ENCODE peak calls at places on chromosome 6, in seven cellular contexts. K is RWPE2; V is heart left ventricle; M is CD8-positive, alpha-beta T cell; P is heart right ventricle; H is fibroblast of lung; O is Peyer's patch. F is an unnamed sample. For H3K4me1, the result is how much of the 10 kb centered on the place peaks cover.

GRCh38 chr6:160279850-160280249 is 21.2 kb upstream of the SLC22A2 start:
- DNase-seq in P (no peak), O (no peak), V (no peak), K (no peak), H (peak), M (no peak), F (no peak)

GRCh38 chr6:158666637-158667359 is 16.9 kb downstream of the SYTL3 start:
- DNase-seq in M (no peak), H (peak), V (no peak), K (no peak), P (no peak), O (no peak), F (peak)

GRCh38 chr6:159008656-159009288 is 8.8 kb upstream of the RSPH3 start:
- DNase-seq in V (no peak), H (peak), P (no peak), K (no peak), O (no peak), M (no peak), F (no peak)

GRCh38 chr6:121584591-121585369 is 149.3 kb downstream of the GJA1 start:
- DNase-seq in M (no peak), H (peak), V (no peak), P (no peak), O (no peak), K (no peak), F (no peak)

GRCh38 chr6:134381926-134382325 is 64.0 kb upstream of the SGK1 start:
- DNase-seq in O (no peak), P (no peak), K (no peak), M (no peak), H (no peak), V (no peak), F (no peak)

GRCh38 chr6:155495011-155495768 is 39.6 kb upstream of the NOX3 start:
- DNase-seq in K (no peak), H (peak), P (peak), M (no peak), O (peak), V (peak), F (no peak)

GRCh38 chr6:143678980-143679379 is 1.2 kb downstream of the PHACTR2 start:
- DNase-seq in H (no peak), V (no peak), O (no peak), K (no peak), M (no peak), P (no peak), F (no peak)

GRCh38 chr6:134622382-134623173 is 304.7 kb upstream of the SGK1 start:
- DNase-seq in K (no peak), P (no peak), M (no peak), H (no peak), O (no peak), V (no peak), F (no peak)

GRCh38 chr6:108654465-108655106 is 93.9 kb downstream of the FOXO3 start:
- DNase-seq in V (no peak), H (peak), M (no peak), K (no peak), P (no peak), O (no peak), F (no peak)

GRCh38 chr6:91081452-91082067 is 494.7 kb upstream of the MAP3K7 start:
- DNase-seq in K (no peak), P (no peak), V (no peak), H (peak), O (no peak), M (no peak), F (no peak)

GRCh38 chr6:14274552-14275492 is 157.2 kb downstream of the CD83 start:
- DNase-seq in M (no peak), K (peak), O (no peak), P (no peak), V (no peak), H (no peak), F (peak)

GRCh38 chr6:158474961-158475343 is 84.9 kb upstream of the TMEM181 start:
- DNase-seq in O (no peak), K (no peak), V (no peak), H (peak), M (no peak), P (no peak), F (no peak)

GRCh38 chr6:30840922-30841643 is 43.2 kb upstream of the DDR1 start:
- DNase-seq in K (no peak), O (no peak), P (no peak), M (no peak), H (no peak), V (no peak), F (no peak)

GRCh38 chr6:135331002-135331401 is 149.9 kb downstream of the MYB start:
- DNase-seq in P (no peak), V (no peak), M (no peak), O (no peak), K (no peak), H (no peak), F (no peak)

GRCh38 chr6:154500769-154501171 is 9.7 kb downstream of the CNKSR3 start:
- DNase-seq in K (no peak), M (no peak), H (no peak), V (no peak), O (no peak), P (no peak), F (no peak)

GRCh38 chr6:126054258-126054702 is 67.9 kb downstream of the TRMT11 start:
- DNase-seq in H (no peak), M (no peak), P (no peak), V (no peak), O (no peak), K (no peak), F (no peak)

GRCh38 chr6:144219056-144219685 is 66.0 kb upstream of the UTRN start:
- DNase-seq in P (no peak), O (no peak), H (peak), V (no peak), M (no peak), K (no peak), F (no peak)

GRCh38 chr6:127641905-127642304 is 64.9 kb downstream of the C6orf58 start:
- DNase-seq in P (no peak), V (no peak), K (no peak), O (no peak), M (no peak), H (peak), F (no peak)

GRCh38 chr6:3797231-3798200 is 46.0 kb upstream of the PXDC1 start:
- DNase-seq in V (no peak), K (no peak), H (peak), P (no peak), M (no peak), O (peak), F (no peak)

GRCh38 chr6:20237677-20238460 is 25.6 kb upstream of the MBOAT1 start:
- DNase-seq in V (no peak), K (no peak), O (no peak), H (no peak), P (no peak), M (no peak), F (no peak)

GRCh38 chr6:28543671-28544131 is 18.0 kb downstream of the GPX5 start:
- DNase-seq in H (peak), V (no peak), M (peak), P (no peak), K (no peak), O (no peak), F (no peak)

GRCh38 chr6:103893082-103893481 is 966.6 kb downstream of the HACE1 start:
- DNase-seq in O (no peak), H (no peak), K (no peak), M (no peak), V (no peak), P (peak), F (no peak)

GRCh38 chr6:36463686-36464085 is 20.9 kb downstream of the KCTD20 start:
- DNase-seq in V (no peak), P (no peak), K (no peak), O (no peak), M (no peak), H (peak), F (no peak)
- H3K4me1 ChIP-seq in V (under half), P (under half), K (under half), O (under half), M (under half), H (under half), F (under half)

DNA sequence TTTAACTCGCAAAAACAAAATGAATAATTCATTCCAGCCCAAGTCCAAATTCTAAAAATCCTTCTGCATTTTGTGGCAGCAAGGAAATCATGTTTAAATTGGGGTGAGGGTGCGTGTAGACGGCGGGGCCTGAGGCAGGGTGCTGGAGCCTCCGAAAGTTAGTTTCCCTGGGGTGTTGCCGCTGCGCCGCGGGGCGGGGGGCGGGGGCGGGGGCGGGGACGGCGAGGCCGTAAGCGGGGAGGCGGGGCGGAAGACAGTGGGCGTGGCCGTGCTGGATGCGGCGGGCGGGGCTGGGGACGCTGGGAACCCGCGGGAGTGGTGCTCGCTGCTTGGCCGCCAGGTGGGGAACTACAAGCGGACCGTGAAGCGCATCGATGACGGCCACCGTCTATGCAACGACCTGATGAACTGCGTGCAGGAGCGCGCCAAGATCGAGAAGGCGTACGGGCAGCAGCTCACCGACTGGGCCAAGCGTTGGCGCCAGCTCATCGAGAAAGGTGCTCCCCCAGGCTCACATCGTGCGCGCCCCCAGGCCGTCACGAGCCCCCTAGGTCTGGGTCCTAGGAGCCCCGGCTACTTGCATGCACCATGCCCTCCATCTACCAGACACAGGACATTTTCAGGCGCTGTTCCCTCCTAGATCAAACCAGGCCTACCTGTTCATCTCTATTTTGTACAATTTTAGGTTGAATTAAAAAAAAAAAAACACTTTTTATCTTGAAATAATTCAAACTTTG is 29.0 kb downstream of the SPDEF start:
- DNase-seq in K (peak), O (peak), H (peak), P (peak), V (peak), M (peak), F (peak)
- H3K4me3 ChIP-seq in K (no peak), O (peak), H (peak), P (peak), V (peak), M (peak), F (peak)

GRCh38 chr6:24807584-24807983 is 8.9 kb upstream of the ARMH2 start:
- DNase-seq in O (no peak), P (no peak), M (no peak), V (no peak), K (no peak), H (no peak), F (no peak)
- TF ChIP-seq CTCF in O (no peak), P (no peak), M (no peak), V (no peak), K (no peak), H (no peak), F (no peak)

GRCh38 chr6:41332241-41332640 is 3.2 kb upstream of the NCR2 start:
- DNase-seq in K (no peak), V (no peak), H (no peak), P (no peak), O (no peak), M (no peak), F (no peak)
- H3K4me1 ChIP-seq in K (under half), V (under half), H (under half), P (under half), O (under half), M (half or more), F (under half)

GRCh38 chr6:111486475-111486874 is 3.5 kb upstream of the REV3L start:
- DNase-seq in H (no peak), V (no peak), K (no peak), P (no peak), O (no peak), M (no peak), F (no peak)

GRCh38 chr6:111483736-111484654 is 977 bp upstream of the REV3L start:
- DNase-seq in M (peak), V (peak), P (peak), H (peak), K (peak), O (peak), F (peak)

GRCh38 chr6:111484655-111484974 is 1.6 kb upstream of the REV3L start:
- DNase-seq in V (no peak), H (peak), M (no peak), O (no peak), P (no peak), K (no peak), F (no peak)

GRCh38 chr6:111486921-111487320 is 3.9 kb upstream of the REV3L start:
- DNase-seq in P (no peak), K (no peak), O (no peak), H (no peak), M (no peak), V (no peak), F (no peak)

DNA sequence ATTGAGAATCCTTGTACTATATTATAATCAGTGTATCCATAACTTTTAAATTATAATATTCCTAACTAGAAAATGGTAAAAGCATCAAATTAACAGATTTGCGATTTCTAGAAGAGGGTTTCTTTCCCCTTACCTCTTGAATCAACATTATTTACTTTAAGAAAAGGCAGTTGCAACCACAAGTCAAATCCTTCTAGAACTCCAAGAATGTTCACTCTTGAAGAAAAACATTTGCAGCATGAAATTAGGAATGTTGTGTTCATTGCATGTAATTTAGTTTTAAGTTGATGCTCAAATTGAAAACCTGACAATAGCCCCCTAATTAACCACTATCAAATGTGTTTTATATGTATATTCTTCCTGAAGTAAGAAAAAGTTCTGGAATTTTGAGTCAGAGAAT is 2.3 kb upstream of the REV3L start:
- DNase-seq in K (no peak), O (no peak), P (no peak), M (no peak), H (no peak), V (no peak), F (no peak)
- H3K4me3 ChIP-seq in K (no peak), O (no peak), P (no peak), M (no peak), H (peak), V (no peak), F (no peak)

DNA sequence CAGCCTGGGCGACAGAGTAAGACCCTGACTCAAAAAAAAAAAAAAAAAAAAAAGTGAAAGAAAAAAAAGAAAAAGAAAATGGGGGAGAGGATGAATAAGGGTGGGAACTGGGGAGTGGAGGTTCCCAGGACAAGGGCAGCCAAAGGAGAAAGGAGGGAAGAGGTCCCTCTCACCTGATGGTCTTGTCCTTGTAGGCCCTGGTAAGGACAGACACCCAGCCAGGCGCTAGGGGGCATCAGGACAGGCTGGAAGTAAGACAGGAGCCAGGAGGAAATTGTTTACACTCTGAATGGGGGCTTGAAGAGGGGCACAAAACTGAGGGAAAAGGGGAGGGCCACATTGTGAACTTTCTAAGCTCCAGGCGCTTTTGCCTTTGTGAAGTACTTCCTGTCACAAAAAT is 2.3 kb upstream of the ALDH5A1 start:
- DNase-seq in V (no peak), P (no peak), O (no peak), M (no peak), K (no peak), H (no peak), F (no peak)
- TF ChIP-seq CTCF in V (no peak), P (peak), O (no peak), M (no peak), K (no peak), H (peak), F (peak)

GRCh38 chr6:35583893-35584688 is 71.4 kb upstream of the TULP1 start:
- DNase-seq in V (peak), P (peak), H (peak), M (peak), K (no peak), O (peak), F (no peak)

GRCh38 chr6:35587167-35587566 is 74.5 kb upstream of the TULP1 start:
- DNase-seq in P (no peak), H (no peak), O (no peak), M (no peak), V (no peak), K (no peak), F (no peak)

GRCh38 chr6:35586542-35586941 is 73.8 kb upstream of the TULP1 start:
- DNase-seq in P (no peak), K (no peak), M (no peak), H (no peak), V (no peak), O (no peak), F (no peak)

GRCh38 chr6:35582315-35582714 is 69.6 kb upstream of the TULP1 start:
- DNase-seq in V (no peak), M (no peak), K (no peak), O (no peak), P (no peak), H (no peak), F (no peak)

GRCh38 chr6:35585688-35586087 is 73.0 kb upstream of the TULP1 start:
- DNase-seq in O (no peak), K (no peak), H (no peak), V (no peak), M (no peak), P (no peak), F (no peak)
- H3K4me1 ChIP-seq in O (under half), K (under half), H (under half), V (half or more), M (half or more), P (under half), F (half or more)